ENCODE peak calls at places on chromosomes 5 and 9, in four cellular contexts. O is heart right ventricle, W is tibial artery, R is HL-60. G is an unnamed sample.

GRCh38 chr9:109912726-109913460 is 132.9 kb downstream of the PALM2AKAP2 start:
- DNase-seq in O (no peak), R (no peak), W (no peak), G (no peak)

GRCh38 chr5:145668714-145669113 is 166.4 kb downstream of the PRELID2 start:
- DNase-seq in R (no peak), O (no peak), W (no peak), G (no peak)

GRCh38 chr9:104864675-104865104 is 63.3 kb downstream of the ABCA1 start:
- DNase-seq in R (no peak), O (no peak), W (no peak), G (peak)

GRCh38 chr5:172903790-172904189 is 55.4 kb upstream of the RPL26L1 start:
- DNase-seq in R (no peak), W (no peak), O (no peak), G (peak)

GRCh38 chr5:73088026-73088425 is 32.3 kb upstream of the TMEM171 start:
- DNase-seq in W (no peak), R (no peak), O (no peak), G (no peak)

GRCh38 chr9:137116728-137117127 is 2.2 kb upstream of the DPP7 start:
- DNase-seq in R (no peak), W (no peak), O (no peak), G (no peak)

GRCh38 chr5:59348189-59348588 is 545.3 kb downstream of the PDE4D start:
- DNase-seq in R (no peak), W (no peak), O (no peak), G (no peak)

GRCh38 chr9:71036501-71036900 is 84.9 kb downstream of the TRPM3 start:
- DNase-seq in W (no peak), O (no peak), R (no peak), G (no peak)

GRCh38 chr5:148776780-148777179 is 49.6 kb upstream of the ADRB2 start:
- DNase-seq in O (no peak), W (no peak), R (peak), G (peak)

GRCh38 chr9:114856210-114856941 is 50.5 kb upstream of the TNFSF15 start:
- DNase-seq in O (no peak), W (no peak), R (no peak), G (peak)

GRCh38 chr9:85445887-85446286 is 295.9 kb downstream of the AGTPBP1 start:
- DNase-seq in W (no peak), R (no peak), O (no peak), G (no peak)

GRCh38 chr5:157920828-157921170 is 61.9 kb upstream of the CLINT1 start:
- DNase-seq in R (no peak), O (no peak), W (no peak), G (no peak)

GRCh38 chr5:95027775-95028174 is 257.1 kb downstream of the MCTP1 start:
- DNase-seq in R (no peak), W (no peak), O (no peak), G (no peak)

GRCh38 chr9:88812938-88813670 is 178.2 kb upstream of the S1PR3 start:
- DNase-seq in O (no peak), R (no peak), W (no peak), G (no peak)

GRCh38 chr5:65779643-65780042 is 57.6 kb downstream of the NLN start:
- DNase-seq in W (no peak), O (no peak), R (no peak), G (no peak)

GRCh38 chr5:39650234-39650816 is 225.5 kb upstream of the DAB2 start:
- DNase-seq in R (no peak), O (no peak), W (no peak), G (no peak)

GRCh38 chr5:50655067-50655809 is 11.2 kb upstream of the PARP8 start:
- DNase-seq in R (no peak), W (no peak), O (no peak), G (no peak)

GRCh38 chr9:97526895-97527575 is 25.6 kb downstream of the TMOD1 start:
- DNase-seq in W (no peak), R (no peak), O (no peak), G (no peak)

GRCh38 chr9:33894316-33894715 is 77.4 kb downstream of the UBE2R2 start:
- DNase-seq in R (no peak), O (no peak), W (no peak), G (no peak)

GRCh38 chr9:33170464-33171156 is 3.5 kb upstream of the B4GALT1 start:
- DNase-seq in W (no peak), R (no peak), O (peak), G (no peak)

GRCh38 chr9:34993502-34994428 is 4.2 kb downstream of the DNAJB5 start:
- DNase-seq in R (no peak), O (peak), W (peak), G (peak)

GRCh38 chr5:108966910-108967309 is 219.2 kb downstream of the FER start:
- DNase-seq in R (no peak), W (no peak), O (no peak), G (no peak)

GRCh38 chr9:80885894-80886293 is 803.5 kb downstream of the TLE1 start:
- DNase-seq in R (no peak), O (no peak), W (no peak), G (no peak)

GRCh38 chr5:151671979-151672378 is 14.7 kb downstream of the SPARC start:
- DNase-seq in O (peak), R (no peak), W (peak), G (no peak)

GRCh38 chr5:135718151-135718550 is 116.3 kb upstream of the SLC25A48 start:
- DNase-seq in W (no peak), R (no peak), O (no peak), G (no peak)

GRCh38 chr9:89885156-89885555 is 280.3 kb downstream of the GADD45G start:
- DNase-seq in R (no peak), O (no peak), W (no peak), G (no peak)

GRCh38 chr5:128172102-128172501 is 88.5 kb downstream of the SLC12A2 start:
- DNase-seq in W (no peak), O (no peak), R (no peak), G (no peak)
- H3K4me3 ChIP-seq in W (no peak), O (no peak), R (no peak), G (no peak)

DNA sequence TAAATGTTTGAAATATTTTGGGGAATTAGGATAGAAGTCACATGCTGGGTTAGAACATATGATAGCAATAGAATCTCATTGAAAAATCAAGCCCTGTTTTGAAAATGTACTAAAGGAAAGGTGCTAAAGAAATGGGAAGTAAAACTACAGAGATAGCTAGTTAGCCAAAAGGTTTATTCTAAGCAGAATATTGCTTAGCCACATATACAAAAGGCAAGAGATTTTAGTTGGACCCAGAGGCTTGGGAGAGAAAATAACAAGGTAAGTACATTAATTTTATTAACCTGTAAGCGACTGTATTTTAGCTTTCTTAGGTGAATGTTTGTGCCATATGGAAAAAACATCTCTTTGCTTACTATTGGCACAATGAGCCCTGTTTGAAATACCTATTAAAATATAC is 108.3 kb downstream of the RPS23 start:
- DNase-seq in R (no peak), W (no peak), O (no peak), G (no peak)
- TF ChIP-seq CTCF in R (no peak), W (no peak), O (no peak), G (no peak)

DNA sequence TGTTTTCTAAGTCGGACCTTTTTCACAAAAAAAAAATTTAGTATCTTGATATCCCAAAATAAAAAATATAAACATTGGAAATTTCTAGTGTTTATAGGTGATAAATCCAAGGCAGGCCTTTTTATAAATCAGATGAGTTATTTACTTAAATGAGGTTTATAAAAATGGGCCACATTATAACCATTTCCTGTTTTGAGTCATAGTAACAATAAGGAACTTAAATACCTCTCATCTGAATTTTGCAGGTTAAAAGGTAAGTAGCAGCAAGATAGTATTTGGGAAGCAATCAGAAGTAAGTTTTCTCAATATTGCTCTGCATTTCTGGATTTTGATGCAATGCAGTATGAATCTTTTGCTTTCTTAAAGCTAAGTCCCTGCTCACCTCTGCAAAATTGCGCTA is 3.9 kb downstream of the SPTAN1 start:
- DNase-seq in W (no peak), O (no peak), R (no peak), G (no peak)
- H3K4me3 ChIP-seq in W (no peak), O (no peak), R (no peak), G (no peak)

DNA sequence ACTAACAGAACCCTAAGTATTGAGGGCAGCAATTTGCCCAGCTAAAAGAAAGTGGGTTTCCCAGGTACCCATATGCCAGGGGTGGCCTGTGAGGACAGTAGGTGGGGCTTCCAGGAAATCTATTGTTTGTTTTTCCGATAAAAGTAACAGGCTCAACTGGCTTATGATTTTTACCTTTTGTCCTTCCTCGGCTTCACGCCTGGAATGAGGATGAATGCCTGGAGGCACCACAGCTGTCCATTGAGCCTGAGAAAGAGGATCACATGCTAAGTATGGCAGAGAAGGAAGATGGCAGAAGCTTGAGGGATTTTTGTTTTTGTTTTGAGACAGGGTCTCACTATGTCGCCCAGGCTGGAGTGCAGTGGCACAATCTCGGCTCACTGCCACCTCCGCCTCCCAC is 84.1 kb downstream of the KLF4 start:
- DNase-seq in R (no peak), W (no peak), O (no peak), G (no peak)
- TF ChIP-seq CTCF in R (no peak), W (no peak), O (no peak), G (no peak)